ENCODE peak calls at places on chromosomes 16 and 17, in five cellular contexts. Z is A549, Y is K562, U is HCT116, H is H1. M is an unnamed sample.

GRCh38 chr17:49035470-49036269 is 38.5 kb downstream of the IGF2BP1 start:
- DNase-seq in U (peak; percentile 82), Z (peak; percentile 74), Y (peak; percentile 64), H (no peak), M (peak; percentile 17)

GRCh38 chr17:15377608-15378007 is 36.2 kb upstream of the TEKT3 start:
- DNase-seq in H (no peak), Y (no peak), Z (no peak), U (peak; percentile 10), M (peak; percentile 54)

GRCh38 chr17:40099627-40100418 is 566 bp downstream of the NR1D1 start:
- DNase-seq in U (no peak), Y (no peak), Z (no peak), H (no peak), M (no peak)

GRCh38 chr17:76397687-76398522 is 13.5 kb downstream of the SPHK1 start:
- DNase-seq in U (peak; percentile 68), Z (peak; percentile 90), Y (peak; percentile 76), H (peak; percentile 81), M (peak; percentile 85)

GRCh38 chr17:74699236-74699635 is 13.5 kb downstream of the CD300LF start:
- DNase-seq in U (no peak), Z (no peak), H (no peak), Y (no peak), M (no peak)

GRCh38 chr16:74998481-74999207 is at the start of gene ZNRF1:
- DNase-seq in Z (peak; percentile 82), U (peak; percentile 70), H (peak; percentile 60), Y (peak; percentile 94), M (peak; percentile 71)

GRCh38 chr17:39737761-39738567 is at the start of gene GRB7:
- DNase-seq in Z (peak; percentile 98), U (peak; percentile 57), Y (peak; percentile 71), H (no peak), M (no peak)

GRCh38 chr17:39462644-39463375 is 1.5 kb downstream of the CDK12 start:
- DNase-seq in Y (no peak), H (no peak), U (no peak), Z (no peak), M (peak; percentile 7)

GRCh38 chr16:8370374-8371015 is 219.8 kb downstream of the TMEM114 start:
- DNase-seq in Z (no peak), Y (no peak), U (no peak), H (peak; percentile 5), M (peak; percentile 7)

GRCh38 chr17:29102046-29102445 is 59.1 kb downstream of the PIPOX start:
- DNase-seq in Z (no peak), Y (no peak), H (no peak), U (no peak), M (no peak)

DNA sequence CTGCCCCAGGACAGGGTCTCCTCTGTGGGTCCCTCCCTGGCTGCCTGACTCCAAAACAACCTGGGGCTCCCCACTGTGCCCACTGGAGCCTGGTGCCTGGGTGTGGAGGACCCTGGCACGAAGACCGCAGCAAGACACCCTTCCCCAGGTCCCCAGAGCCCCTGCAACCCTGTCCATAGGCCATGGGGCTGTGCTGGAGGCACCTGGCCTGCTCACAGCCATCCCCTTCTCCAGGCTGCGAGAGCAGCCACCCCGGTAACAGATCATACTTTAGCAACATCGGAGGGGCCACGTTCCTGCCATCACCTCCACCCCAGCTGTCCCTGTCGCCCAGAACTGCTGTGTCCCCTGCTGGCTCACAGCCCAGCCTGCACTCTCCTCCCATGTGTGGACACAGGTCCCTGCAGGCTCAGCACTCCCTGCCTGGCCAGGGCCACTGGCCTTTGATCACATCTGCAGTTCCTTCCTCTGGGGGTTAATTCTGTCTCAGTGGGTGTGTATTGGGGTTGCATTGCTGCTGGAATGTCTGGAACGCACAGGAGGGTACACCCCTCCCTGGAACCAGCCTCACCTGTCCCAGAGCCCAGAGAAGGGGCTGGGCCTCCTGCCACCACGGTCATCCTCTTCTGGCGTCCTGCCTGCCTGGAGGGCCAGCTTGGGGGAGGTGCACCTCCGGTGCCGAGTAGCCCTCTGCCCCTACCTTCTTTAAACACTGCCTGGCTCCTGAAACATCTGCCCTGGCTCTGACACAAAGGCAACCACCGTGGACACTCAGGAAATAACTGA is 12.2 kb downstream of the PPL start:
- DNase-seq in H (no peak), U (no peak), Y (no peak), Z (no peak), M (no peak)
- TF ChIP-seq CEBPB in H (no peak), U (no peak), Y (no peak), Z (no peak), M (no peak)

GRCh38 chr16:25258856-25259179 is 1.2 kb upstream of the ZKSCAN2 start:
- DNase-seq in H (no peak), Z (no peak), U (no peak), Y (no peak), M (no peak)

GRCh38 chr16:25265968-25266367 is 8.3 kb upstream of the ZKSCAN2 start:
- DNase-seq in U (no peak), Z (no peak), Y (peak; percentile 22), H (no peak), M (no peak)

GRCh38 chr16:25269879-25270278 is 12.2 kb upstream of the ZKSCAN2 start:
- DNase-seq in Y (no peak), H (no peak), U (no peak), Z (no peak), M (no peak)

GRCh38 chr16:25260416-25260815 is 2.8 kb upstream of the ZKSCAN2 start:
- DNase-seq in Y (no peak), U (no peak), H (no peak), Z (no peak), M (peak; percentile 34)

GRCh38 chr16:25264599-25264998 is 7.0 kb upstream of the ZKSCAN2 start:
- DNase-seq in Y (peak; percentile 37), U (no peak), Z (no peak), H (no peak), M (no peak)
- TF ChIP-seq CEBPB in Y (no peak), U (no peak), Z (no peak), H (no peak), M (no peak)

DNA sequence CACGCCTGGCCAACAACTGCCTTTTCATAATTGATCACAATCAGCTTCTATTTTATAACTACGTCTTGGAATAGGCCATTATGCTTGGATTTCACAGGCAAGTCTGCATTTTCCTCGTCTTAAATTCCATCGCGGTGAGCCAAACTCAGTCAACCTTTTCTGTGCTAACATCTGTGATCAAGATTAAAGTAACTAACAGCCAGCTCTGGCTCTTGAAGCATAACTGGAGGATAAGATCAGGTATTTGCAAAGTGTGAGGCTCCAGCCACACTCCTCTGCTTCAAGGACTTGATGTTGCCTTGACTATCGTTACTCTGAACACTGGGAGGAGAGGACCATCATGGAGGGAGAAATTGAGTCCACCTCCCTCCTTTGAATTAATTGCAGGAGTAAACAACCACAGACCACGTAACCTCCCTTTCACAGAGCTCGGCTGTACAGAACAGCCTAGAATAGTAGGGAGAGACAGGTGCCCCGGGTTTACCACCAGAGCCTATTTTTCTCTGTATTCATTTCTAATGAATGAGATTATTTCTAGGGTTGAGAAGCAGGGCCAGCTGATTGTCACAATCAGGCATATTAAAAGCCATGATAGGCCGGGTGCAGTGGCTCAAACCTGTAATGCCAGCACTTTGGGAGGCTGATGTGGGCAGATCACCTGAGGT is 143.0 kb downstream of the XYLT1 start:
- DNase-seq in Y (no peak), U (no peak), Z (no peak), H (no peak), M (peak; percentile 8)
- TF ChIP-seq CEBPB in Y (no peak), U (no peak), Z (no peak), H (no peak), M (no peak)

DNA sequence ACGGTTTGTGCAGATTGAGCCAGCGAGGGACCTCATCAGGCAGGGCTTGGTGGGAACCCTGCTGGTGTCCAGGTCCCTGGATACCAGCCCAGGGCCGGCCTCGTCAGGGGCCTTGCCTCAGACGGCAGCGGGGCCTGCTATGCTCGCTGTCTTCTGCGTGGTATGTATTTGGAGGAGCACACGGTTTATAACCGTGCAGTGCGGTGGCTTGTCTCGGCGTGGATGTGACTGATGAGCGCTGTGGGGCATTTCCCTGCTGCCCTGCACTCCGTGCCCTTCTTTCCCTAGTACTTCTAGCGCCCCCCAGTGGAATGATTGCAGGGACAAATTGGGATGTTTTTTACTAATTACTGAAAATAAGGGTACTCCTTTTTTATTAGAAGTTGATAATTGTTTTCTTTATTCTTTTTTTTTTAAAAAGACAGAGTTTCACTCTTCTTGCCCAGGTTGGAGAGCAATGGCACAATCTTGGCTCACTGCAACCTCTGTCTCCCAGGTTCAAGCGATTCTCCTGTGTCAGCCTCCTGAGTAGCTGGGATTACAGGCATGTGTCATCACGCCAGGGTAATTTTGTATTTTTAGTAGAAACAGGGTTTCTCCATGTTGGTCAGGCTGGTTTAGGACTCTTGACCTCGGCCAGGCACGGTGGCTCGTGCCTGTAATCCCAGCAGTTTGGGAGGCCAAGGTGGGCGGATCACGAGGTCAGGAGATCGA is 15.3 kb downstream of the TBCD start:
- DNase-seq in Y (peak; percentile 42), U (no peak), H (no peak), Z (peak; percentile 65), M (peak; percentile 38)
- TF ChIP-seq CEBPB in Y (no peak), U (no peak), H (no peak), Z (no peak), M (no peak)

GRCh38 chr17:73092518-73093135 is at the start of gene SLC39A11:
- DNase-seq in Y (peak; percentile 94), Z (peak; percentile 96), H (peak; percentile 80), U (peak; percentile 89), M (peak; percentile 91)
- TF ChIP-seq CEBPB in Y (no peak), Z (no peak), H (no peak), U (no peak), M (no peak)

DNA sequence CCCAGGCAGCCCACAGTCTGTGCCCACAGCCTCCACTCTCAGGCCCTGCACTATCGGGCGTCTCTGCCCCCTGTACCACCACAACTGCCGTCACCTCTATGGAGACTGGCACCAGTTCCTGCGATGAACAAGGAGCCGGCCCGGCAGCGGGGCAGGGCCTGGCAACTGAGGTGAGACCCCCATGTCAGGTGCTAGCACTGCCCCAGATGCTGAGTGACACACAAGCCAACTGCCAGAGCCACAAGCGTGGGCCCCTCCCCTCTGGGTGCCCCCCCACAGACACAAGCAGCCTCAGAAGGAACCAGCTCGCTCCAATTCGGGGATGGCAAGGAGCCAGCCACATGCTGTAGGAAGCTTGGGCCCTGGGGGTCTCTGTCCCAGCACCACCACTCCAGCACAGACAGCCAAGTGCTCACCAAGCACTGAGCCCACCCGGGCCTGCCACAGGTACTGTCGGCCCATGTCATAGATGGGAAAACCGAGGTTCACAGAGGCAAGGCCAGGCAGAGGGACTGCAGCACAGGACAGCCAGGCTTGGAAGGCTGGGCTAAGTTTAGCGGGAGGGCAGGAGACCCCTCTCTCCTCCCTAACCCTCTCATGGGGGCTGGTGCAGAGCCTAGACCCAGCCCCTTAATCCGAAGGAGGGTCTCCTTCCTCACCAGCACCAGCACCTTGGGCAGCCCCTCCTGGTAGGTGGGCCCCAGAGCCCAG is 1.4 kb upstream of the PVALEF start:
- DNase-seq in H (no peak), U (no peak), Y (no peak), Z (no peak), M (no peak)
- TF ChIP-seq CEBPB in H (no peak), U (no peak), Y (no peak), Z (no peak), M (no peak)

GRCh38 chr17:72492494-72492893 is 371.7 kb downstream of the SOX9 start:
- DNase-seq in Y (no peak), U (no peak), H (no peak), Z (no peak), M (no peak)
- TF ChIP-seq CEBPB in Y (no peak), U (no peak), H (no peak), Z (no peak), M (no peak)